ENCODE peak calls at places on chromosomes 13 and 19, in seven cellular contexts. Q, V, H, G, B, C and F are unnamed samples.

GRCh38 chr19:41935781-41936415 is 7.6 kb upstream of the ERFL start:
- DNase-seq in G (no peak), H (no peak), C (no peak), Q (no peak), V (no peak), B (no peak), F (no peak)

GRCh38 chr19:38199340-38199739 is 24.7 kb downstream of the DPF1 start:
- DNase-seq in B (peak), G (no peak), H (no peak), C (no peak), Q (no peak), V (no peak), F (no peak)

GRCh38 chr13:37375724-37376123 is 222.8 kb downstream of the POSTN start:
- DNase-seq in B (no peak), G (no peak), V (peak), Q (no peak), H (no peak), C (no peak), F (no peak)

GRCh38 chr13:109672545-109672944 is 113.8 kb downstream of the IRS2 start:
- DNase-seq in V (peak), H (no peak), G (no peak), C (no peak), B (no peak), Q (peak), F (peak)

GRCh38 chr19:48321372-48321621 is 4.1 kb upstream of the EMP3 start:
- DNase-seq in Q (peak), H (peak), G (peak), V (peak), C (peak), B (peak), F (peak)

GRCh38 chr19:12648088-12648487 is 18.5 kb downstream of the MAN2B1 start:
- DNase-seq in V (no peak), Q (no peak), G (no peak), B (peak), C (peak), H (no peak), F (no peak)

GRCh38 chr13:34128661-34129060 is 310.7 kb downstream of the RFC3 start:
- DNase-seq in H (no peak), V (no peak), C (peak), G (no peak), Q (no peak), B (no peak), F (no peak)

GRCh38 chr13:107361666-107362065 is 793.7 kb upstream of the ARGLU1 start:
- DNase-seq in C (no peak), H (no peak), G (no peak), B (no peak), Q (no peak), V (peak), F (no peak)

GRCh38 chr13:73303858-73304257 is 245.1 kb downstream of the KLF5 start:
- DNase-seq in V (peak), Q (no peak), H (peak), C (no peak), G (peak), B (peak), F (no peak)

GRCh38 chr19:54923276-54923675 is 17.3 kb downstream of the NCR1 start:
- DNase-seq in B (no peak), Q (no peak), H (no peak), V (no peak), C (no peak), G (no peak), F (no peak)

GRCh38 chr19:584240-585001 is 5.3 kb upstream of the HCN2 start:
- DNase-seq in V (peak), B (peak), H (no peak), Q (peak), C (peak), G (peak), F (peak)

DNA sequence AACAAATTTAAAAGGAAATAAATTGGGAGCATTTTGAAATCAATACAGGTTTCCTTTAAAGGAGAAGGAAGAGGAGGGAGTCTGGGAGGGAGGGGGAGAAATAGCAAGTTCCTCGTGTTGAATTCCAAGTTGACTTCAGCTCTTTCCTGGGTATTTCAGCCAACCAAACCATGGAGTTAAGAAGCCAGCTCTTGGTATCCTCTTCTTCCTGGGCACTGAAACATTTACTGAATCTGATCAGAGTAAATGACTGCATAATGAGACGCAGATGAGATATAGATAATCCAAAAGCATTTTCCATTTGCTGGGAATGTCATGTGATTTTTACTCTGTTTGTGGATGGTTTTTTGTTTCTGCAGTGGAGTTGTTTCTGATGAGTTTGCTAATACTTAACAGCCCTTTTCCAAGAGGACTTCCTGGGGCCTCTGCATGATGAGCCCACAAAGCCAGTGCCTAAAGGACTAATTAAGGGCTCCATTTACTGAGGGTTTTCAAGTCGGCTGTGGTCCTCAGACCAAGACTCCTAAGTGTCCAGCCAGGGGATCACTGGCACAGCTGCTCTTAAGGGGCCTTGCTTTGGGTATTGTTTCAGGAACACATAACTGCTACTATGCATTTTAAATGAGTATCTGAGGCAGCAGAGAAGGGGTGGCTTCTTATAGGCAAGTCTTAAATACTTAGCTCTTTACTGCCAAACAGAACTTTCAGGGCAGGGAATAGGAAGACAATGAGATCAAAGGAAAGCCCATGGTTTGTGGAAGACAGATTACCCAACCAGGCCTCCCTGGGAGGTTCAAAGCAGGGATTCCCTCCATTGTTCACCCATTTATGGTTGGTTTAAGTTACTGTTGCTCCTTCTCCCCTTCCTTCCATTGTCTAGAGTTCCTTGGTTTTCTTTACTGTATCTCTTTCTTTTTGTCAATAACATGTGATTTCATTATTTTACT is 61.7 kb downstream of the TNFRSF19 start:
- DNase-seq in B (no peak), V (no peak), G (peak), Q (no peak), H (no peak), C (no peak), F (no peak)
- H2BK5ac ChIP-seq in B (no peak), V (no peak), G (peak), Q (no peak), H (no peak), C (peak), F (no peak)

DNA sequence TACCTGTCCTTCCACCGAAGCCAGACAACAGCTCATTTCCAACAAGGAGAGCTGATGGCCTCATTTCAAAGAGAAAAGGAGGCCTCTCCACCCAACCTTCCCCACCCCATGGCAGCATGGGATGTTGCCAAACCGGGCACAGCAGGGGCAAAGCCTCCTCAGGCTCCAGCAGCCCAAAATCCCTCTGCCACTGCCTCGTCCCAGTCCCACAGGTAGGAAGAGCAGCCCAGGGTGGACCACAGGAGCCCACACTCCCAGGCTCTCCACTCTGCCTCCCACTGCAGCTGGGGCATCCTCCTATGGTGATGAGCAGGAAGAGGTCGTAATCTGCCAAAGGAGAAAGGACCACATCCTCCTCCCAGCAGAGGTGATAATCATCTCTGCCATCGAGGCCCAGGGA is 50.9 kb downstream of the PEPD start:
- DNase-seq in Q (no peak), H (no peak), V (no peak), C (no peak), G (no peak), B (peak), F (no peak)
- H2BK5ac ChIP-seq in Q (no peak), H (no peak), V (no peak), C (no peak), G (no peak), B (no peak), F (no peak)

GRCh38 chr13:110830331-110830730 is 84.5 kb downstream of the ANKRD10 start:
- DNase-seq in G (no peak), Q (no peak), B (no peak), V (no peak), H (no peak), C (no peak), F (no peak)

GRCh38 chr13:110832531-110832930 is 82.3 kb downstream of the ANKRD10 start:
- DNase-seq in Q (no peak), G (no peak), B (no peak), H (no peak), V (no peak), C (no peak), F (no peak)

GRCh38 chr13:110830800-110831371 is 84.0 kb downstream of the ANKRD10 start:
- DNase-seq in B (no peak), V (no peak), C (no peak), Q (no peak), H (no peak), G (no peak), F (no peak)

GRCh38 chr13:110831437-110832204 is 83.2 kb downstream of the ANKRD10 start:
- DNase-seq in C (no peak), G (no peak), B (no peak), V (no peak), H (no peak), Q (no peak), F (no peak)

GRCh38 chr13:110832205-110832479 is 82.7 kb downstream of the ANKRD10 start:
- DNase-seq in Q (no peak), C (no peak), H (no peak), G (no peak), V (no peak), B (no peak), F (no peak)
- H2BK5ac ChIP-seq in Q (no peak), C (no peak), H (no peak), G (no peak), V (no peak), B (no peak), F (no peak)

GRCh38 chr13:71605744-71606143 is 261.3 kb downstream of the DACH1 start:
- DNase-seq in B (no peak), Q (no peak), C (no peak), H (no peak), V (no peak), G (no peak), F (no peak)
- H2BK5ac ChIP-seq in B (no peak), Q (no peak), C (no peak), H (no peak), V (no peak), G (no peak), F (no peak)

DNA sequence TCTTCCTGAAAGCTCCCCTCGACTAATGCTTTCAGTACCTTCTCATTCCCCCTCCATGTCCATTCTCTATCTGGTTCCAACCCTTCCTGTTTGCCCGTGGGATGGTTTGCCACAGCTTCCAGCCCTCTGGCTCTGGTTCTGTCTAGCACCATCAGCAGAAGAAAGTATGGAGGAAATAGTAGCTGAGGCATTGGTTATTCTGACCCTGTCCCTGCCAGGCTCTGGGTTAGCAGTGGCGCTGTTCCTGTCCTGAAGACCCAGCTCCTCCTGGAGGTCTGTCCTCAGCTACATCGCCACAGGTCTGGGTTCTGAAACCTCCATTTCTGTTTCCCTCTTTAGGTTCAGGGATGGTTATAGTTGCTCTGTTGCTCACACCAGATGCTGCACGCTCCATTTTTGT is 604.6 kb upstream of the GPC6 start:
- DNase-seq in Q (no peak), G (no peak), C (no peak), H (no peak), V (no peak), B (no peak), F (no peak)
- H2BK5ac ChIP-seq in Q (no peak), G (no peak), C (no peak), H (no peak), V (no peak), B (no peak), F (no peak)

DNA sequence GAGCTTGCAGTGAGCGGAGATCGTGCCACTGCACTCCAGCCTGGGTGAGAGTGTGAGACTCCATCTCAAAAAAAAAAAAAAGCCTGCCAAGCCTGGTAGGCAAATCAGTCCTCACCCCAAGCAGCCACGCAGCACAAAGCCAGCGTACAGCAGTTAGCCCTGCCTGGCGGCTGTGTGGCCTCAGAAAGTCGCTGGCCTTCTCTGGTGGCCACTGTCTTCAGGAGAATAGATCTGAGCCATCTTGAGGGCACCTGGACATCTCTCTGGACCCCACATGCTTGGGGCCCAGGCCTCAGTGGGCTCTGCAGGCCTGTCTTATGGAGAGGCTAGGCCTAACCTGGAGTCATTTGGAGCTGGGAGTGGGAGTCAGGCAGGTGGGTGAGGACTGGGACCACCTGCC is 23.0 kb downstream of the PIAS4 start:
- DNase-seq in H (no peak), V (no peak), G (no peak), C (no peak), Q (no peak), B (no peak), F (no peak)
- H2BK5ac ChIP-seq in H (no peak), V (no peak), G (no peak), C (no peak), Q (peak), B (no peak), F (no peak)

DNA sequence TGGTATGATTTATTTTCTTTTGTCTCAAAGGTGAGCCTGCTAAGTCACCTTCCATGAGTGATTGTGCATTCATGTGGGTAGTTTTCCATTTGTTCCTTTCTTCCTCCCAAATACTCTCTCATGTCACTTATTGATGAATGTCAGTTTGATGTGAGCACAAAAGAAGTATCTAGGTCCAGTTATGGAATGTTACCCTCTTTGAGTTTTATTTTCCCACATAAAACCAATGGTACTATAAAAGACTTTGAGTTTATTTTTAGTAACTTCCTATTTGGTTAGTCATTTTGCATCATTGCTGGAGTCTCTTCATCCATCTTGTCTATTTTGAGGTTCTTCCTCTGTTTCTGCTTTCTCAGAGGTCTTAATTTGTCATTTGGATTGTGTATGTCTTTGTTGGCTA is 321.3 kb downstream of the GPC6 start:
- DNase-seq in H (no peak), V (no peak), B (no peak), C (no peak), Q (no peak), G (no peak), F (peak)
- H2BK5ac ChIP-seq in H (no peak), V (no peak), B (no peak), C (no peak), Q (no peak), G (no peak), F (no peak)